ENCODE peak calls at places on chromosome 16, in five cellular contexts. Z is EL, R is cardiac septum, T is EH, O is Ammon's horn. U is an unnamed sample.
A peak's percentile ranks its signal among the peaks of the same experiment; 100 is the strongest.

GRCh38 chr16:66924527-66925321 is 611 bp downstream of the RRAD start:
- DNase-seq in Z (peak; percentile 16), R (no peak), T (peak; percentile 22), O (no peak), U (no peak)

GRCh38 chr16:29962344-29962994 is 590 bp downstream of the TMEM219 start:
- DNase-seq in Z (peak; percentile 48), R (no peak), T (peak; percentile 62), O (peak; percentile 51), U (no peak)

GRCh38 chr16:28623172-28623711 is 13.4 kb upstream of the SULT1A1 start:
- DNase-seq in Z (no peak), R (no peak), T (no peak), O (peak; percentile 61), U (peak; percentile 81)

GRCh38 chr16:29815032-29815721 is 775 bp upstream of the PAGR1 start:
- DNase-seq in Z (peak; percentile 45), R (no peak), T (peak; percentile 49), O (no peak), U (no peak)

GRCh38 chr16:19213885-19214284 is 45.8 kb downstream of the SYT17 start:
- DNase-seq in Z (no peak), R (no peak), T (no peak), O (no peak), U (no peak)

GRCh38 chr16:68995011-68995504 is 110.4 kb upstream of the HAS3 start:
- DNase-seq in Z (peak; percentile 78), R (no peak), T (peak; percentile 77), O (no peak), U (peak; percentile 88)

GRCh38 chr16:88387177-88387576 is 4.4 kb downstream of the ZNF469 start:
- DNase-seq in Z (no peak), R (no peak), T (peak; percentile 40), O (no peak), U (no peak)

GRCh38 chr16:6949240-6949639 is 383.4 kb upstream of the RBFOX1 start:
- DNase-seq in Z (no peak), R (no peak), T (no peak), O (no peak), U (no peak)

GRCh38 chr16:67296422-67296821 is 17.1 kb downstream of the PLEKHG4 start:
- DNase-seq in Z (peak; percentile 68), R (no peak), T (peak; percentile 93), O (no peak), U (no peak)

GRCh38 chr16:30382398-30383015 is at the start of gene SEPTIN1:
- DNase-seq in Z (no peak), R (no peak), T (no peak), O (no peak), U (no peak)

GRCh38 chr16:9072806-9073341 is 18.6 kb upstream of the HAPSTR1 start:
- DNase-seq in Z (peak; percentile 61), R (no peak), T (peak; percentile 90), O (no peak), U (no peak)

GRCh38 chr16:58046054-58046881 is 20.7 kb downstream of the MMP15 start:
- DNase-seq in Z (no peak), R (no peak), T (no peak), O (no peak), U (no peak)

GRCh38 chr16:84303023-84303422 is 8.3 kb downstream of the WFDC1 start:
- DNase-seq in Z (peak; percentile 17), R (no peak), T (peak; percentile 99), O (peak; percentile 57), U (no peak)

GRCh38 chr16:46961373-46962353 is 11.8 kb downstream of the DNAJA2 start:
- DNase-seq in Z (no peak), R (no peak), T (peak; percentile 30), O (peak; percentile 13), U (no peak)

GRCh38 chr16:84928679-84929420 is 82.5 kb downstream of the ZDHHC7 start:
- DNase-seq in Z (peak; percentile 40), R (no peak), T (peak; percentile 34), O (no peak), U (no peak)